ENCODE peak calls at places on chromosome 10, in eight cellular contexts. L, K, F, I, X, R, Z and W are unnamed samples.
A peak's percentile ranks its signal among the peaks of the same experiment; 100 is the strongest.

GRCh38 chr10:132634241-132634946 is 96.8 kb downstream of the INPP5A start:
- DNase-seq in X (peak; percentile 13), K (no peak), F (no peak), L (no peak), Z (no peak), R (no peak), I (peak; percentile 45), W (peak; percentile 51)

GRCh38 chr10:132298038-132298935 is 9.5 kb downstream of the STK32C start:
- DNase-seq in L (no peak), F (no peak), K (no peak), R (no peak), Z (no peak), X (no peak), I (peak; percentile 52), W (peak; percentile 25)

GRCh38 chr10:50798297-50798696 is 58.6 kb downstream of the ASAH2B start:
- DNase-seq in R (no peak), X (no peak), I (no peak), K (no peak), F (no peak), L (no peak), Z (no peak), W (no peak)

GRCh38 chr10:97502916-97503315 is 4.2 kb downstream of the UBTD1 start:
- DNase-seq in F (no peak), R (no peak), K (no peak), I (no peak), Z (no peak), X (no peak), L (no peak), W (no peak)

GRCh38 chr10:19745672-19746071 is 70.6 kb upstream of the PLXDC2 start:
- DNase-seq in F (no peak), L (no peak), K (no peak), R (no peak), Z (no peak), I (no peak), X (no peak), W (no peak)

GRCh38 chr10:133123050-133123745 is 35.5 kb downstream of the ADGRA1 start:
- DNase-seq in L (no peak), X (no peak), F (no peak), K (no peak), R (no peak), Z (no peak), I (no peak), W (peak; percentile 47)

GRCh38 chr10:50622497-50623298 is 1.1 kb downstream of the SGMS1 start:
- DNase-seq in I (peak; percentile 68), R (peak; percentile 40), L (peak; percentile 51), Z (peak; percentile 32), K (peak; percentile 65), X (peak; percentile 34), F (peak; percentile 22), W (peak; percentile 49)

GRCh38 chr10:132724436-132724835 is 61.5 kb downstream of the NKX6-2 start:
- DNase-seq in Z (no peak), R (no peak), L (no peak), K (no peak), F (no peak), I (no peak), X (no peak), W (no peak)

GRCh38 chr10:89032141-89032814 is 41.7 kb downstream of the FAS start:
- DNase-seq in K (peak; percentile 73), I (peak; percentile 84), L (no peak), F (no peak), X (peak; percentile 26), R (no peak), Z (no peak), W (peak; percentile 82)

GRCh38 chr10:32445740-32446615 is at the start of gene CCDC7:
- DNase-seq in I (peak; percentile 93), X (peak; percentile 89), K (peak; percentile 93), Z (peak; percentile 72), L (peak; percentile 89), R (peak; percentile 51), F (peak; percentile 81), W (peak; percentile 97)

GRCh38 chr10:124733566-124734245 is 10.5 kb downstream of the FAM53B start:
- DNase-seq in F (no peak), L (no peak), K (no peak), I (peak; percentile 35), X (no peak), R (no peak), Z (peak; percentile 24), W (no peak)

GRCh38 chr10:16646474-16647059 is 124.9 kb upstream of the C1QL3 start:
- DNase-seq in K (no peak), F (no peak), I (no peak), R (no peak), L (no peak), Z (no peak), X (no peak), W (no peak)

GRCh38 chr10:88831709-88832108 is 19.9 kb downstream of the ANKRD22 start:
- DNase-seq in L (peak; percentile 49), I (no peak), F (peak; percentile 30), K (no peak), R (no peak), Z (no peak), X (no peak), W (no peak)

GRCh38 chr10:132247943-132248342 is 59.8 kb downstream of the STK32C start:
- DNase-seq in I (no peak), K (no peak), Z (no peak), F (no peak), X (no peak), L (no peak), R (no peak), W (no peak)

GRCh38 chr10:119575506-119575905 is 21.3 kb downstream of the TIAL1 start:
- DNase-seq in X (no peak), I (no peak), Z (no peak), L (peak; percentile 46), R (no peak), K (no peak), F (no peak), W (no peak)

GRCh38 chr10:3499120-3499519 is 285.9 kb downstream of the KLF6 start:
- DNase-seq in L (no peak), F (no peak), I (no peak), K (no peak), Z (no peak), X (no peak), R (no peak), W (no peak)

GRCh38 chr10:29113251-29113945 is 175.5 kb upstream of the LYZL1 start:
- DNase-seq in K (peak; percentile 60), I (no peak), L (no peak), F (no peak), Z (no peak), X (no peak), R (no peak), W (no peak)

GRCh38 chr10:29107866-29108498 is 180.9 kb upstream of the LYZL1 start:
- DNase-seq in Z (no peak), K (no peak), X (no peak), F (no peak), R (no peak), L (no peak), I (no peak), W (no peak)

GRCh38 chr10:29106287-29106686 is 182.6 kb upstream of the LYZL1 start:
- DNase-seq in X (no peak), K (no peak), L (no peak), I (no peak), F (no peak), R (no peak), Z (no peak), W (no peak)

GRCh38 chr10:29110172-29110571 is 178.7 kb upstream of the LYZL1 start:
- DNase-seq in X (no peak), R (no peak), I (no peak), K (no peak), Z (no peak), F (no peak), L (no peak), W (no peak)

GRCh38 chr10:29109700-29110099 is 179.2 kb upstream of the LYZL1 start:
- DNase-seq in F (no peak), I (no peak), L (no peak), X (no peak), Z (no peak), R (no peak), K (no peak), W (no peak)
- H3K4me1 ChIP-seq in F (no peaks in the 10 kb centered on the region), I (no peaks in the 10 kb centered on the region), L (no peaks in the 10 kb centered on the region), X (no peaks in the 10 kb centered on the region), Z (no peaks in the 10 kb centered on the region), R (no peaks in the 10 kb centered on the region), K (peaks cover 12% of the 10 kb centered on the region), W (no peaks in the 10 kb centered on the region)

DNA sequence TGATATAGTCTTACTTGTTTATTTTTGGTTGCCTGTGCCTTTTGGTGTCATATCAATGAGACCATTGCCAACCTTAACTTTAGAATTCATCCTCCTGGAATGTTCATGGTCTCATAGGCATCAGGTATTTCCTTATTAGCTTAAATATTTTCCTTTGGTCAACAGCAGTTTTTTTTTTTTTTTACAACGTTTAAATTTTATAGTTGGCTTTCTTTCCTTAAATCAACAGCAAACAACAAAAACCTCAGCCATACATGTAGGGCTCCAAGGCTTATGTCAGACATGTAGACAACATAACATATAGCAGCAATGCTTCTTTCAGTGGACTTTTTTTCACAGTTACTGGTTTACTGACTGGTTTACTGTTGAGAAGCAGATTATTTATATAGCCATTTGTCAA is 22.7 kb downstream of the ENTPD7 start:
- DNase-seq in F (no peak), Z (no peak), K (no peak), L (no peak), I (no peak), R (no peak), X (no peak), W (no peak)
- H3K4me3 ChIP-seq in F (no peak overlapping the region), Z (no peak overlapping the region), K (no peak overlapping the region), L (no peak overlapping the region), I (no peak overlapping the region), R (no peak overlapping the region), X (no peak overlapping the region), W (no peak overlapping the region)

GRCh38 chr10:126646101-126646500 is 24.4 kb downstream of the C10orf90 start:
- DNase-seq in K (no peak), R (no peak), Z (no peak), I (no peak), L (no peak), X (no peak), F (no peak), W (no peak)
- H3K27ac ChIP-seq in K (no peak overlapping the region), R (no peak overlapping the region), Z (no peak overlapping the region), I (no peak overlapping the region), L (no peak overlapping the region), X (no peak overlapping the region), F (no peak overlapping the region), W (no peak overlapping the region)

GRCh38 chr10:78035933-78036583 is 2.4 kb downstream of the RPS24 start:
- DNase-seq in K (no peak), I (no peak), F (no peak), L (no peak), Z (no peak), X (no peak), R (no peak), W (no peak)

GRCh38 chr10:78039743-78040142 is 6.1 kb downstream of the RPS24 start:
- DNase-seq in L (no peak), F (no peak), Z (no peak), R (no peak), K (no peak), I (no peak), X (no peak), W (no peak)

GRCh38 chr10:78038791-78039547 is 5.3 kb downstream of the RPS24 start:
- DNase-seq in K (no peak), I (no peak), F (no peak), R (no peak), L (no peak), X (no peak), Z (no peak), W (no peak)

GRCh38 chr10:78035437-78035836 is 1.8 kb downstream of the RPS24 start:
- DNase-seq in L (no peak), K (no peak), R (no peak), F (no peak), X (no peak), Z (no peak), I (no peak), W (no peak)

GRCh38 chr10:78038105-78038504 is 4.4 kb downstream of the RPS24 start:
- DNase-seq in Z (no peak), X (no peak), I (no peak), R (no peak), L (no peak), F (no peak), K (peak; percentile 40), W (no peak)
- H3K4me1 ChIP-seq in Z (peaks cover 9% of the 10 kb centered on the region), X (peaks cover 61% of the 10 kb centered on the region), I (peaks cover 50% of the 10 kb centered on the region), R (no peaks in the 10 kb centered on the region), L (peaks cover 31% of the 10 kb centered on the region), F (peaks cover 29% of the 10 kb centered on the region), K (peaks cover 55% of the 10 kb centered on the region), W (peaks cover 70% of the 10 kb centered on the region)